ENCODE peak calls at places on chromosomes 11 and 22, in four cellular contexts. One of them, this sample, is unnamed.
A peak's percentile ranks its signal among the peaks of the same experiment; 100 is the strongest.

GRCh38 chr11:76659672-76660532 is 10.6 kb downstream of the LRRC32 start:
- DNase-seq in mammary epithelial cell: no peak
- DNase-seq in PC-3: no peak
- DNase-seq in endothelial cell of umbilical vein: no peak
- DNase-seq in this sample: peak; percentile 79

GRCh38 chr11:71470956-71471355 is 18.0 kb downstream of the NADSYN1 start:
- DNase-seq in mammary epithelial cell: no peak
- DNase-seq in PC-3: no peak
- DNase-seq in endothelial cell of umbilical vein: no peak
- DNase-seq in this sample: no peak

GRCh38 chr11:113255096-113255495 is 59.3 kb upstream of the TTC12 start:
- DNase-seq in mammary epithelial cell: peak; percentile 27
- DNase-seq in PC-3: no peak
- DNase-seq in endothelial cell of umbilical vein: no peak
- DNase-seq in this sample: no peak

GRCh38 chr22:26672060-26672471 is 14.7 kb downstream of the MIAT start:
- DNase-seq in mammary epithelial cell: no peak
- DNase-seq in PC-3: no peak
- DNase-seq in endothelial cell of umbilical vein: no peak
- DNase-seq in this sample: no peak

GRCh38 chr11:33658195-33658900 is 42.3 kb downstream of the C11orf91 start:
- DNase-seq in mammary epithelial cell: no peak
- DNase-seq in PC-3: no peak
- DNase-seq in endothelial cell of umbilical vein: no peak
- DNase-seq in this sample: no peak

GRCh38 chr22:17472886-17473285 is 90.4 kb upstream of the SLC25A18 start:
- DNase-seq in mammary epithelial cell: no peak
- DNase-seq in PC-3: no peak
- DNase-seq in endothelial cell of umbilical vein: no peak
- DNase-seq in this sample: no peak

GRCh38 chr11:122210378-122210995 is 94.5 kb upstream of the BLID start:
- DNase-seq in mammary epithelial cell: no peak
- DNase-seq in PC-3: no peak
- DNase-seq in endothelial cell of umbilical vein: no peak
- DNase-seq in this sample: no peak

GRCh38 chr11:105298630-105299029 is 159.1 kb upstream of the CARD18 start:
- DNase-seq in mammary epithelial cell: no peak
- DNase-seq in PC-3: peak; percentile 16
- DNase-seq in endothelial cell of umbilical vein: no peak
- DNase-seq in this sample: no peak

GRCh38 chr22:38706101-38706884 is 549 bp downstream of the GTPBP1 start:
- DNase-seq in mammary epithelial cell: peak; percentile 29
- DNase-seq in PC-3: no peak
- DNase-seq in endothelial cell of umbilical vein: peak; percentile 50
- DNase-seq in this sample: peak; percentile 89

GRCh38 chr22:38707346-38707745 is 1.6 kb downstream of the GTPBP1 start:
- DNase-seq in mammary epithelial cell: peak; percentile 77
- DNase-seq in PC-3: peak; percentile 82
- DNase-seq in endothelial cell of umbilical vein: peak; percentile 23
- DNase-seq in this sample: peak; percentile 78

GRCh38 chr22:38705235-38706100 is at the start of gene GTPBP1:
- DNase-seq in mammary epithelial cell: peak; percentile 100
- DNase-seq in PC-3: peak; percentile 98
- DNase-seq in endothelial cell of umbilical vein: peak; percentile 100
- DNase-seq in this sample: peak; percentile 100

GRCh38 chr22:38706885-38707180 is 1.1 kb downstream of the GTPBP1 start:
- DNase-seq in mammary epithelial cell: no peak
- DNase-seq in PC-3: peak; percentile 7
- DNase-seq in endothelial cell of umbilical vein: no peak
- DNase-seq in this sample: no peak

GRCh38 chr22:38704568-38705234 is 1.0 kb upstream of the GTPBP1 start:
- DNase-seq in mammary epithelial cell: peak; percentile 23
- DNase-seq in PC-3: no peak
- DNase-seq in endothelial cell of umbilical vein: peak; percentile 16
- DNase-seq in this sample: no peak
- H3K79me2 ChIP-seq in mammary epithelial cell: peaks cover 49% of the 10 kb centered on the region
- H3K79me2 ChIP-seq in PC-3: peaks cover 47% of the 10 kb centered on the region
- H3K79me2 ChIP-seq in endothelial cell of umbilical vein: peaks cover 44% of the 10 kb centered on the region
- H3K79me2 ChIP-seq in this sample: peaks cover 50% of the 10 kb centered on the region

GRCh38 chr11:65435330-65435931 is 12.8 kb downstream of the NEAT1 start:
- DNase-seq in mammary epithelial cell: no peak
- DNase-seq in PC-3: no peak
- DNase-seq in endothelial cell of umbilical vein: no peak
- DNase-seq in this sample: no peak
- H3K79me2 ChIP-seq in mammary epithelial cell: peaks cover 88% of the 10 kb centered on the region
- H3K79me2 ChIP-seq in PC-3: peaks cover 52% of the 10 kb centered on the region
- H3K79me2 ChIP-seq in endothelial cell of umbilical vein: peaks cover 94% of the 10 kb centered on the region
- H3K79me2 ChIP-seq in this sample: peaks cover 96% of the 10 kb centered on the region

DNA sequence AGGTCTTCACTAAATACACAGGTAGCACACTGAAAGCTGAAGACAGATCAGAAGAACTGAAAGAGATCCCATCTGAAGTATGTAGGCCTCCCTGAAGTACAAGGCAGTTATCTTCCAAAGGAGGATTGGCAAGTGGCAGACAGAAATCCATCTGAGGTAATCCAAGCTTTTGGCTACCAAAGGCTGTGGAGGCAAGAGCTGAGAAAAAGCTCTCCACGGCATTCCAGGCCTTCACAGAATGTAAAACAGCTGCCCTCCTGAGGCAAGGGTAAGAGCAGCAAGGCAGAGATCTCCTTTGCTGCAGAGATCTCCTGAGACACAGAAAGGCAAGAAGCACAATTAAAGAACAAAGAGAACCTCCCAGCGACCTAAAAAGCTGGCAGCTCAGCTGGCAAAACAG is 19.1 kb downstream of the PIK3C2A start:
- DNase-seq in mammary epithelial cell: no peak
- DNase-seq in PC-3: no peak
- DNase-seq in endothelial cell of umbilical vein: no peak
- DNase-seq in this sample: no peak
- H3K79me2 ChIP-seq in mammary epithelial cell: peaks cover 66% of the 10 kb centered on the region
- H3K79me2 ChIP-seq in PC-3: peaks cover 24% of the 10 kb centered on the region
- H3K79me2 ChIP-seq in endothelial cell of umbilical vein: peaks cover 76% of the 10 kb centered on the region
- H3K79me2 ChIP-seq in this sample: peaks cover 77% of the 10 kb centered on the region

DNA sequence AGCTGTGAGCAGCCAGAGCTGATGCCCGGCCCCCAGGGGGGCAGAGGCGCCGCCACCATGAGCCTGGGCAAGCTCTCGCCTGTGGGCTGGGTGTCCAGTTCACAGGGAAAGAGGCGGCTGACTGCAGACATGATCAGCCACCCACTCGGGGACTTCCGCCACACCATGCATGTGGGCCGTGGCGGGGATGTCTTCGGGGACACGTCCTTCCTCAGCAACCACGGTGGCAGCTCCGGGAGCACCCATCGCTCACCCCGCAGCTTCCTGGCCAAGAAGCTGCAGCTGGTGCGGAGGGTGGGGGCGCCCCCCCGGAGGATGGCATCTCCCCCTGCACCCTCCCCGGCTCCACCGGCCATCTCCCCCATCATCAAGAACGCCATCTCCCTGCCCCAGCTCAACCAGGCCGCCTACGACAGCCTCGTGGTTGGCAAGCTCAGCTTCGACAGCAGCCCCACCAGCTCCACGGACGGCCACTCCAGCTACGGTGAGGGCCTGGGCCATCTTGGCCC is 6.1 kb downstream of the CDC42EP1 start:
- DNase-seq in mammary epithelial cell: no peak
- DNase-seq in PC-3: no peak
- DNase-seq in endothelial cell of umbilical vein: no peak
- DNase-seq in this sample: peak; percentile 53
- H3K79me2 ChIP-seq in mammary epithelial cell: peaks cover 48% of the 10 kb centered on the region
- H3K79me2 ChIP-seq in PC-3: peaks cover 53% of the 10 kb centered on the region
- H3K79me2 ChIP-seq in endothelial cell of umbilical vein: peaks cover 63% of the 10 kb centered on the region
- H3K79me2 ChIP-seq in this sample: peaks cover 86% of the 10 kb centered on the region

This sample was measured in osteoblast.